ENCODE peak calls at places on chromosomes 4 and X, in four cellular contexts. One of them, this sample, is unnamed.

GRCh38 chr4:182678590-182678989 is 238.6 kb downstream of the DCTD start:
- DNase-seq in heart left ventricle: no peak
- DNase-seq in tibial nerve: no peak
- DNase-seq in coronary artery: no peak
- DNase-seq in this sample: no peak

GRCh38 chr4:16952896-16953605 is 54.6 kb upstream of the LDB2 start:
- DNase-seq in coronary artery: no peak
- DNase-seq in tibial nerve: no peak
- DNase-seq in heart left ventricle: no peak
- DNase-seq in this sample: no peak

GRCh38 chr4:173504181-173504503 is 25.9 kb downstream of the HAND2 start:
- DNase-seq in heart left ventricle: no peak
- DNase-seq in coronary artery: no peak
- DNase-seq in tibial nerve: no peak
- DNase-seq in this sample: no peak

GRCh38 chrX:119013146-119013545 is 38.7 kb downstream of the LONRF3 start:
- DNase-seq in tibial nerve: no peak
- DNase-seq in heart left ventricle: no peak
- DNase-seq in coronary artery: no peak
- DNase-seq in this sample: no peak

GRCh38 chr4:14028862-14029261 is 401.3 kb upstream of the BOD1L1 start:
- DNase-seq in coronary artery: no peak
- DNase-seq in tibial nerve: no peak
- DNase-seq in heart left ventricle: no peak
- DNase-seq in this sample: no peak

GRCh38 chr4:26321326-26322276 is 787 bp downstream of the RBPJ start:
- DNase-seq in heart left ventricle: peak; percentile 22
- DNase-seq in coronary artery: peak; percentile 73
- DNase-seq in tibial nerve: no peak
- DNase-seq in this sample: peak; percentile 18

GRCh38 chr4:27366424-27366823 is 505.8 kb downstream of the STIM2 start:
- DNase-seq in coronary artery: no peak
- DNase-seq in tibial nerve: no peak
- DNase-seq in heart left ventricle: no peak
- DNase-seq in this sample: no peak

GRCh38 chr4:141102367-141102766 is 30.9 kb downstream of the RNF150 start:
- DNase-seq in heart left ventricle: no peak
- DNase-seq in tibial nerve: no peak
- DNase-seq in coronary artery: no peak
- DNase-seq in this sample: peak; percentile 67

GRCh38 chr4:186627226-186627865 is 72.0 kb upstream of the MTNR1A start:
- DNase-seq in heart left ventricle: no peak
- DNase-seq in tibial nerve: no peak
- DNase-seq in coronary artery: no peak
- DNase-seq in this sample: no peak

GRCh38 chr4:109473824-109474223 is 40.2 kb downstream of the SEC24B start:
- DNase-seq in coronary artery: no peak
- DNase-seq in heart left ventricle: no peak
- DNase-seq in tibial nerve: no peak
- DNase-seq in this sample: no peak

GRCh38 chr4:109469915-109470314 is 36.3 kb downstream of the SEC24B start:
- DNase-seq in heart left ventricle: no peak
- DNase-seq in coronary artery: no peak
- DNase-seq in tibial nerve: no peak
- DNase-seq in this sample: no peak

GRCh38 chr4:109472343-109472761 is 38.7 kb downstream of the SEC24B start:
- DNase-seq in heart left ventricle: no peak
- DNase-seq in tibial nerve: no peak
- DNase-seq in coronary artery: no peak
- DNase-seq in this sample: no peak
- H3K27ac ChIP-seq in heart left ventricle: no peak overlapping the region
- H3K27ac ChIP-seq in tibial nerve: no peak overlapping the region
- H3K27ac ChIP-seq in coronary artery: no peak overlapping the region
- H3K27ac ChIP-seq in this sample: no peak overlapping the region

DNA sequence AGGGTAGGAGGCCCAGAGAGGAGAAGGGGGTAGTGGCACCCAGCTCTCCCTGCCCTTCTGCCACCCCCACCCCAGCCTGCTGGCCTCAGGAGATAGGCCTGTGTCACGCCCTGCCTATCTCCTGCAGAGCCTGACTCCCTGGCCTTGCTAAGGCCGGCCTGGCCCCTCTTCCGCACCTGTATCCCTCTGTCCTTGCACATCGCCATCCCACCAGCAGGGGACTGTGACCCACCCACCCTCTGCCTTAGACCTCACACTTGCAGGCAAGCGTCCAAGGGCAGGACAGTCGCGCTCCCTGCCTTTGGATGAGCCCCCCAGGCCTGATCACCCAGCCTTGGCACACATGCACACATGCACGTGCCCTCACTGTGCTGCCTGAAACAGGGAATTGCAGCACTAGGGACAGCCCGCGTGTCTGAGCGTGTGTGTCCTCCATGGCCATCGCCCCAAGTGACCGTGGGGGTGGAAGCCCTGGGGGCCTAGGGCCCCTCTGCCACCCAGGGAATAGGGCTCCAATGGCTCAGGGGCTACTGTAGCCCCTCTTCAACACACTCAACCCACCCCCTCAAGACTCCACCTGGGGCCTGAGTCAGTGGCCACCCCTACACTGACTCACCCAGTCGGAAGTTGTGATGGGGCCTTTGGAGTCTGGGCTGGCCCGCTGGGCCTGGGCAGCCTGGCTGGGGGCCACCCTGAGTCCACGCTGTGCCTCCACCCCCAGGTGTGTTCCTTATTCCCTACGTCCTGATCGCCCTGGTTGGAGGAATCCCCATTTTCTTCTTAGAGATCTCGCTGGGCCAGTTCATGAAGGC is 2.1 kb downstream of the SLC6A8 start:
- DNase-seq in tibial nerve: no peak
- DNase-seq in coronary artery: no peak
- DNase-seq in heart left ventricle: no peak
- DNase-seq in this sample: no peak
- TF ChIP-seq CTCF in tibial nerve: no peak
- TF ChIP-seq CTCF in coronary artery: no peak
- TF ChIP-seq CTCF in heart left ventricle: no peak
- TF ChIP-seq CTCF in this sample: no peak

GRCh38 chr4:1321486-1321885 is 25.5 kb upstream of the UVSSA start:
- DNase-seq in coronary artery: no peak
- DNase-seq in heart left ventricle: peak; percentile 6
- DNase-seq in tibial nerve: no peak
- DNase-seq in this sample: no peak
- H3K27ac ChIP-seq in coronary artery: no peak overlapping the region
- H3K27ac ChIP-seq in heart left ventricle: no peak overlapping the region
- H3K27ac ChIP-seq in tibial nerve: no peak overlapping the region
- H3K27ac ChIP-seq in this sample: no peak overlapping the region

DNA sequence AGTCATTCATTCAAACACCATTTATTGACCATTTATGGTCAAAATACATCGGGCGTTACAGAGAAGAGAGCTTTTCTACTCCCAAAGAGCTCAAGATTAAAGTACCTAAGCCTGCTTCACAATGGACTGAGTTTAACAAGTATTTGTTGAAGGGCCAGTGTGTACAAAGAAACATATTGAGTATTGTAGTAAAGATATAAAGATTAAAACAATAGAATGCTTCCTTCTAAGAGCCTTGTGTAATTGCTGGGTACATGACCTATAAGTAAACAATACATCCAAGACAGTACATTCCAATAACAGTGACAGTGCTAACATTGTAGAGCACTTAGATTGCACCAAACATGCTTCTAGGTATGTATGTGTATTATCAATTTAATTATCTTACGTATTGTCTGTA is 695.5 kb downstream of the PCDH7 start:
- DNase-seq in heart left ventricle: no peak
- DNase-seq in coronary artery: no peak
- DNase-seq in tibial nerve: no peak
- DNase-seq in this sample: no peak
- TF ChIP-seq CTCF in heart left ventricle: no peak
- TF ChIP-seq CTCF in coronary artery: no peak
- TF ChIP-seq CTCF in tibial nerve: no peak
- TF ChIP-seq CTCF in this sample: no peak

DNA sequence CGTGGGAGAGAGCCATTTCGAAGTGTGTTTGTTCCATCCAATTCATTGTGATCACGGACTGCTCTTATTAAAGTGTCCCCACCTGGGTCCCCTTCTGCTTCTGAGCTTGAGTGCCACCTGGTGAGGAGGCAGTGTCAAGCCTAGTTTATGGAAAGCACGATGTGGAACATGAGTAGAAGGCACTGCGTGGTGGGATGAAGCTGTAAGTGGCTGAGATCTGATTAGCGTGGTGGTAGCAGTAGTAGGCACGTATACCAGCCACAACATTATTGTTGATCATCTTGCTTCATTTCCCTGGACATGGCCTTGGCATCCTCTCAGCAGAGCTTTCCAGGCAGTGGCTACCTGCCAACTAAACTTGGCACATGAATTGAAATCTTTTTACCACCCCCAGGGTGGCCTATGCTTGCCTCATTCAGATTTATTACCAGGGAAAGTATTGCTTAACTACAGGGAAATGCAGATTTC is 46.4 kb downstream of the GPAT3 start:
- DNase-seq in tibial nerve: peak; percentile 27
- DNase-seq in heart left ventricle: peak; percentile 37
- DNase-seq in coronary artery: no peak
- DNase-seq in this sample: peak; percentile 81
- H3K27ac ChIP-seq in tibial nerve: no peak overlapping the region
- H3K27ac ChIP-seq in heart left ventricle: peak overlapping the region; percentile 13
- H3K27ac ChIP-seq in coronary artery: no peak overlapping the region
- H3K27ac ChIP-seq in this sample: no peak overlapping the region

GRCh38 chrX:121336831-121337421 is 289.5 kb downstream of the GLUD2 start:
- DNase-seq in coronary artery: no peak
- DNase-seq in tibial nerve: no peak
- DNase-seq in heart left ventricle: no peak
- DNase-seq in this sample: no peak

GRCh38 chrX:121333942-121334341 is 286.5 kb downstream of the GLUD2 start:
- DNase-seq in heart left ventricle: no peak
- DNase-seq in tibial nerve: no peak
- DNase-seq in coronary artery: no peak
- DNase-seq in this sample: no peak
- TF ChIP-seq CTCF in heart left ventricle: no peak
- TF ChIP-seq CTCF in tibial nerve: no peak
- TF ChIP-seq CTCF in coronary artery: no peak
- TF ChIP-seq CTCF in this sample: no peak

DNA sequence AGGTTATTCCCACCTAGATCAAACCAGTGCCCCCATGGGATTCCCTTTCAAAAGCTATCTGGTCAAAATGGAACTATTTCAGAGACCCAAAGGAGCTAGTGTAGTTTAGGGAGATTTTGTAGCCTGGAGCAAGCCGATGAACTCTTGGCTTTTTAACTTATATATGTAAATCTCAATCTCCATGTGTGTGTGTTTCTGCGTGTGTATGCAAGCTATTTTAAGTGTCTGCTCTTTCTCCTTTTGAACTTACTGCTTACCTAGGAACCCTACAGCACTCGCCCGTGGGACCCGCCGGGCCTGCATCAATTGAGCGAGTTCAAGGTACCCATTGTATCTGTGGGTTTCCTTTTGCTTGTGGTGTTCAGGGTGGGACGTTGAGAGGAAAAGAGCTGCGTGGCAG is 10.4 kb downstream of the CSTF2 start:
- DNase-seq in coronary artery: no peak
- DNase-seq in tibial nerve: no peak
- DNase-seq in heart left ventricle: no peak
- DNase-seq in this sample: no peak
- H3K27ac ChIP-seq in coronary artery: no peak overlapping the region
- H3K27ac ChIP-seq in tibial nerve: no peak overlapping the region
- H3K27ac ChIP-seq in heart left ventricle: no peak overlapping the region
- H3K27ac ChIP-seq in this sample: no peak overlapping the region

GRCh38 chrX:102599084-102599949 is at the start of gene ARMCX5:
- DNase-seq in heart left ventricle: peak; percentile 71
- DNase-seq in coronary artery: no peak
- DNase-seq in tibial nerve: peak; percentile 67
- DNase-seq in this sample: peak; percentile 88
- TF ChIP-seq CTCF in heart left ventricle: no peak
- TF ChIP-seq CTCF in coronary artery: no peak
- TF ChIP-seq CTCF in tibial nerve: no peak
- TF ChIP-seq CTCF in this sample: peak; percentile 36